ENCODE peak calls at places on chromosome 5, in eight cellular contexts. J is fibroblast of lung, V is psoas muscle, G is MM.1S, M is choroid plexus epithelial cell, U is RWPE1, T is IMR-90, Z is PC-3. S is an unnamed sample.

GRCh38 chr5:168600409-168600808 is 21.2 kb upstream of the PANK3 start:
- DNase-seq in M (no peak), J (no peak), V (no peak), G (no peak), T (no peak), Z (no peak), U (no peak), S (no peak)

GRCh38 chr5:131968396-131968954 is 23.0 kb upstream of the MEIKIN start:
- DNase-seq in M (peak; percentile 30), J (no peak), U (no peak), G (no peak), T (no peak), V (no peak), Z (no peak), S (no peak)

GRCh38 chr5:59037453-59038168 is 454.7 kb downstream of the RAB3C start:
- DNase-seq in J (peak; percentile 30), M (peak; percentile 30), T (no peak), V (no peak), U (no peak), G (no peak), Z (no peak), S (no peak)

GRCh38 chr5:132086277-132086794 is 12.7 kb downstream of the CSF2 start:
- DNase-seq in Z (peak; percentile 91), J (peak; percentile 90), U (peak; percentile 94), M (peak; percentile 86), V (peak; percentile 71), T (peak; percentile 98), G (no peak), S (no peak)

GRCh38 chr5:136766456-136766855 is 401.1 kb upstream of the TRPC7 start:
- DNase-seq in J (no peak), T (no peak), G (no peak), Z (peak; percentile 66), U (no peak), V (no peak), M (peak; percentile 30), S (no peak)

GRCh38 chr5:135890867-135891266 is 4.8 kb downstream of the IL9 start:
- DNase-seq in V (no peak), G (peak; percentile 92), M (no peak), T (no peak), J (no peak), U (no peak), Z (no peak), S (no peak)

GRCh38 chr5:3694819-3695218 is 99.2 kb downstream of the IRX1 start:
- DNase-seq in V (no peak), G (no peak), U (peak; percentile 8), Z (no peak), M (no peak), J (no peak), T (no peak), S (no peak)

GRCh38 chr5:172910828-172911627 is 48.2 kb upstream of the RPL26L1 start:
- DNase-seq in J (peak; percentile 92), T (peak; percentile 96), U (no peak), Z (peak; percentile 51), M (peak; percentile 99), V (peak; percentile 73), G (no peak), S (peak; percentile 48)

GRCh38 chr5:87770601-87771121 is 357.9 kb upstream of the CCNH start:
- DNase-seq in G (no peak), M (no peak), J (no peak), Z (no peak), V (no peak), T (no peak), U (no peak), S (no peak)

GRCh38 chr5:173412566-173412965 is 84.4 kb upstream of the STC2 start:
- DNase-seq in Z (no peak), U (no peak), T (peak; percentile 66), G (no peak), J (peak; percentile 80), V (no peak), M (no peak), S (no peak)

GRCh38 chr5:60297658-60298057 is 402.3 kb downstream of the DEPDC1B start:
- DNase-seq in U (no peak), M (no peak), T (no peak), Z (no peak), J (no peak), G (no peak), V (no peak), S (no peak)

GRCh38 chr5:91311697-91312501 is 71.2 kb downstream of the ARRDC3 start:
- DNase-seq in T (peak; percentile 99), M (peak; percentile 100), G (peak; percentile 96), U (peak; percentile 98), Z (peak; percentile 94), J (peak; percentile 99), V (peak; percentile 92), S (peak; percentile 56)

GRCh38 chr5:53257806-53258373 is 148.3 kb upstream of the MOCS2 start:
- DNase-seq in T (peak; percentile 18), G (no peak), V (no peak), M (no peak), J (no peak), Z (peak; percentile 17), U (peak; percentile 92), S (no peak)

GRCh38 chr5:167934561-167934971 is 356.9 kb upstream of the WWC1 start:
- DNase-seq in J (peak; percentile 40), V (no peak), U (no peak), Z (no peak), G (no peak), T (no peak), M (no peak), S (no peak)

GRCh38 chr5:173231996-173232498 is 3.0 kb downstream of the NKX2-5 start:
- DNase-seq in G (no peak), T (no peak), M (no peak), J (no peak), U (no peak), Z (no peak), V (no peak), S (no peak)

GRCh38 chr5:2874099-2874498 is 122.6 kb upstream of the IRX2 start:
- DNase-seq in V (no peak), T (no peak), Z (no peak), U (no peak), M (no peak), G (no peak), J (no peak), S (no peak)

GRCh38 chr5:39513236-39513635 is 88.5 kb upstream of the DAB2 start:
- DNase-seq in T (peak; percentile 6), V (no peak), U (peak; percentile 34), G (no peak), J (no peak), Z (peak; percentile 89), M (no peak), S (no peak)

GRCh38 chr5:100900142-100900795 is 2.8 kb downstream of the ST8SIA4 start:
- DNase-seq in V (peak; percentile 56), J (peak; percentile 53), M (peak; percentile 62), T (no peak), G (peak; percentile 69), U (no peak), Z (peak; percentile 53), S (no peak)

GRCh38 chr5:72921103-72921502 is 34.7 kb upstream of the FCHO2 start:
- DNase-seq in J (no peak), G (no peak), V (no peak), U (no peak), M (no peak), T (no peak), Z (peak; percentile 14), S (no peak)

GRCh38 chr5:131754363-131754762 is 42.5 kb downstream of the FNIP1 start:
- DNase-seq in U (no peak), J (no peak), G (no peak), Z (no peak), T (no peak), V (no peak), M (no peak), S (no peak)

GRCh38 chr5:2149196-2149541 is 266.4 kb upstream of the IRX4 start:
- DNase-seq in J (peak; percentile 71), U (peak; percentile 81), M (peak; percentile 80), T (no peak), V (no peak), Z (peak; percentile 85), G (peak; percentile 16), S (no peak)

GRCh38 chr5:159531554-159532105 is 201.3 kb upstream of the IL12B start:
- DNase-seq in V (no peak), G (no peak), T (no peak), J (no peak), M (peak; percentile 42), U (no peak), Z (peak; percentile 36), S (no peak)
- TF ChIP-seq CTCF in V (peak; percentile 15), G (peak; percentile 10), T (peak; percentile 27), J (no peak), M (peak; percentile 52), U (peak; percentile 12), Z (peak; percentile 48), S (no peak)

GRCh38 chr5:96175090-96175489 is 213.4 kb upstream of the ELL2 start:
- DNase-seq in U (peak; percentile 44), V (no peak), G (peak; percentile 57), J (no peak), Z (peak; percentile 43), T (no peak), M (no peak), S (no peak)
- TF ChIP-seq CTCF in U (peak; percentile 9), V (no peak), G (peak; percentile 45), J (no peak), Z (peak; percentile 43), T (no peak), M (peak; percentile 41), S (peak; percentile 2)

GRCh38 chr5:158013939-158014338 is 155.0 kb upstream of the CLINT1 start:
- DNase-seq in U (peak; percentile 33), J (peak; percentile 19), M (peak; percentile 70), T (peak; percentile 12), Z (peak; percentile 77), G (peak; percentile 20), V (no peak), S (peak; percentile 21)
- TF ChIP-seq CTCF in U (no peak), J (peak; percentile 53), M (peak; percentile 75), T (peak; percentile 18), Z (peak; percentile 97), G (peak; percentile 55), V (peak; percentile 10), S (peak; percentile 48)

GRCh38 chr5:180799902-180800801 is 2.5 kb downstream of the MGAT1 start:
- DNase-seq in M (peak; percentile 77), V (no peak), Z (peak; percentile 92), T (peak; percentile 86), U (peak; percentile 84), G (no peak), J (peak; percentile 58), S (no peak)
- TF ChIP-seq CTCF in M (peak; percentile 30), V (peak; percentile 11), Z (peak; percentile 63), T (no peak), U (no peak), G (peak; percentile 16), J (no peak), S (no peak)

GRCh38 chr5:139385061-139385889 is 2.2 kb upstream of the SLC23A1 start:
- DNase-seq in V (no peak), J (no peak), U (no peak), T (no peak), Z (no peak), M (no peak), G (peak; percentile 78), S (no peak)
- TF ChIP-seq CTCF in V (peak; percentile 41), J (no peak), U (no peak), T (no peak), Z (peak; percentile 34), M (no peak), G (peak; percentile 48), S (no peak)